ENCODE peak calls at places on chromosome 21, in five cellular contexts. N is mesendoderm, S is neuronal stem cell, X is IMR-90, O is trophoblast cell. Z is an unnamed sample.

GRCh38 chr21:31557421-31557955 is 102.0 kb upstream of the SOD1 start:
- DNase-seq in X (no peak), S (peak; percentile 39), N (peak; percentile 80), O (no peak), Z (no peak)

GRCh38 chr21:28086861-28087581 is 905.7 kb downstream of the LTN1 start:
- DNase-seq in S (no peak), N (no peak), X (no peak), O (no peak), Z (no peak)

GRCh38 chr21:25862596-25862995 is 127.8 kb downstream of the GABPA start:
- DNase-seq in X (peak; percentile 39), O (peak; percentile 15), N (peak; percentile 74), S (no peak), Z (peak; percentile 28)

GRCh38 chr21:26707241-26707640 is 134.2 kb upstream of the CYYR1 start:
- DNase-seq in S (no peak), N (no peak), X (no peak), O (no peak), Z (no peak)

GRCh38 chr21:34344584-34344983 is 19.2 kb upstream of the KCNE2 start:
- DNase-seq in X (peak; percentile 49), O (no peak), N (no peak), S (no peak), Z (peak; percentile 38)

GRCh38 chr21:26888931-26889330 is 43.7 kb upstream of the ADAMTS1 start:
- DNase-seq in O (no peak), N (no peak), S (no peak), X (no peak), Z (no peak)

GRCh38 chr21:21268061-21268471 is 269.9 kb downstream of the NCAM2 start:
- DNase-seq in N (peak; percentile 1), X (peak; percentile 4), O (no peak), S (no peak), Z (no peak)

GRCh38 chr21:26717146-26717739 is 128.0 kb downstream of the ADAMTS1 start:
- DNase-seq in N (no peak), O (no peak), X (peak; percentile 31), S (no peak), Z (peak; percentile 28)

GRCh38 chr21:42063578-42064521 is 7.3 kb upstream of the UMODL1 start:
- DNase-seq in X (no peak), S (no peak), O (no peak), N (no peak), Z (no peak)

GRCh38 chr21:34554227-34554626 is 42.2 kb upstream of the KCNE1 start:
- DNase-seq in N (no peak), O (no peak), S (no peak), X (no peak), Z (no peak)

DNA sequence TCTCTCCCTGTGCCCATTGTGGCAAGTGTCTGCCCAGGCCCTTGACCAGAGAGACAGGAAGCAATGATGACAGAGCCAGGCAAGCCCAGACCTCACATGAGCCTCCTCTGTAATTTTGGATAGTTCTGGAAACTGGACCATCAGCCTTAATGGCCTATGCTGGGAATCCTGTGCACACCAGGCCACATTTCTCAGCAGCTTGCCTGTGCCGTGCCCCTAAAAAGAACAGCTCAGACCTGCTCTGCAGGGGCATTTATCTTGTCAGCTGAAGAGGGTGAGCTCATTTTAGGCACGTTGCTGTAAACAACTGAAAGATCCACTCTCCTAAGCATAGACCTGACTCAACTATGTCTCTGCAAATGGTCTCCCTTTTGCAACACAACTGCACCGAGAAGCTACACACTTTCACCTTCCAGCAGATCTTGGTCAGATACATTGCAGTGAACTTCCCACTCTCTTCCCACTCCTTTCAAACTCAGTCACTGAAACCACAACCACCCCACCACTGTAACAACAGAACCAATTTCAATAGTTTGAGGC is 53.5 kb upstream of the BACH1 start:
- DNase-seq in X (peak; percentile 61), N (no peak), O (peak; percentile 42), S (no peak), Z (peak; percentile 79)
- H3K23ac ChIP-seq in X (peak overlapping the region; percentile 92), N (no peak overlapping the region), O (no peak overlapping the region), S (no peak overlapping the region), Z (no peak overlapping the region)

GRCh38 chr21:45419162-45419561 is 14.2 kb downstream of the COL18A1 start:
- DNase-seq in X (no peak), N (no peak), S (no peak), O (no peak), Z (no peak)
- H3K23ac ChIP-seq in X (no peak overlapping the region), N (no peak overlapping the region), S (peak overlapping the region; percentile 96), O (no peak overlapping the region), Z (no peak overlapping the region)

GRCh38 chr21:38439336-38439900 is 58.9 kb downstream of the ERG start:
- DNase-seq in S (no peak), N (no peak), O (no peak), X (no peak), Z (no peak)
- H3K23ac ChIP-seq in S (no peak overlapping the region), N (no peak overlapping the region), O (no peak overlapping the region), X (no peak overlapping the region), Z (no peak overlapping the region)

DNA sequence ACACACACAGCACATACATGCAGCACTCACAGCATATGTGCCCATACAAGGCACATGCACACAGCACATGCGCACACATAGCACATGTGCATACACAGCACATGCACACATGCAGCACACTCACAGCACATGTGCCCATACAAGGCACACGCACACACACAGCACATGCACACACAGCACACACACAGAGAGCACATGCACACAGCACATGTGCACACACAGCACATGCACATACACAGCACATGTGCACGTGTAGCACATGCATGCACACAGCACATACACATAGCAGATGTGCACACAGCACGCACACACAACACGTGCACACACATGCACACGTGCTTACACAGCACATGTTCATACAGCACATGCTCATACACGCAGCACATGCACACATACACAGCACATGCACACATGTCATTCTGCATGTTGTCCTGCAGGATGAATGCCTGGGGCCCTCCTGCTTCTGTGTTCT is 48.1 kb downstream of the PCNT start:
- DNase-seq in S (no peak), N (no peak), X (no peak), O (no peak), Z (no peak)
- H3K23ac ChIP-seq in S (peak overlapping the region; percentile 47), N (peak overlapping the region; percentile 89), X (no peak overlapping the region), O (no peak overlapping the region), Z (no peak overlapping the region)

GRCh38 chr21:44704636-44705001 is 6.8 kb downstream of the TSPEAR start:
- DNase-seq in S (no peak), N (no peak), X (no peak), O (no peak), Z (no peak)

GRCh38 chr21:44703731-44704635 is 7.0 kb downstream of the KRTAP10-12 start:
- DNase-seq in S (no peak), O (no peak), X (no peak), N (no peak), Z (no peak)

GRCh38 chr21:44708213-44708865 is 3.0 kb downstream of the TSPEAR start:
- DNase-seq in S (no peak), N (peak; percentile 59), X (no peak), O (no peak), Z (no peak)

GRCh38 chr21:44706706-44707615 is 4.4 kb downstream of the TSPEAR start:
- DNase-seq in X (no peak), S (no peak), O (no peak), N (no peak), Z (no peak)

GRCh38 chr21:44706026-44706705 is 5.2 kb downstream of the TSPEAR start:
- DNase-seq in S (no peak), N (no peak), X (no peak), O (no peak), Z (no peak)
- H3K23ac ChIP-seq in S (peak overlapping the region; percentile 99), N (peak overlapping the region; percentile 100), X (no peak overlapping the region), O (peak overlapping the region; percentile 19), Z (no peak overlapping the region)

DNA sequence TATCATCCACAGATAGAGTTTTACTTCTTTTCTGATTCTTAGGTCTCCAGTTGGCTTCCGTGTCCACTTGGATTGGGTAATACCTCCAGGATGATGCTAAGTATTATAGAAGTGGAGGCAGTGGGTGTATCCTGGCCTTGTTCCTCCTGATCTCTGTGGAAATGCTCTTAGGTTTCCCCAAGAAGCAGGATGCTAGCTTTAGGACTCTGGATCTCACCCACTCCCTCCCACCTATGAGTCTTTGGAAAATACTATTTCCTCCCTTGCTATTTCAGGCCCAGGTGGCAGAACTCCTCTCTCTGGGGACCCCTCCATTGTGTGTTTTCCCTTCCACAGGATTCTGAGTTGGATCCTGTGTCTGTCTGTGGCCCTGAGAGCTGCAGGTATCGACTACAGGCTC is 86.7 kb downstream of the SIM2 start:
- DNase-seq in S (no peak), O (no peak), N (no peak), X (peak; percentile 25), Z (no peak)
- H3K23ac ChIP-seq in S (no peak overlapping the region), O (no peak overlapping the region), N (no peak overlapping the region), X (no peak overlapping the region), Z (no peak overlapping the region)

DNA sequence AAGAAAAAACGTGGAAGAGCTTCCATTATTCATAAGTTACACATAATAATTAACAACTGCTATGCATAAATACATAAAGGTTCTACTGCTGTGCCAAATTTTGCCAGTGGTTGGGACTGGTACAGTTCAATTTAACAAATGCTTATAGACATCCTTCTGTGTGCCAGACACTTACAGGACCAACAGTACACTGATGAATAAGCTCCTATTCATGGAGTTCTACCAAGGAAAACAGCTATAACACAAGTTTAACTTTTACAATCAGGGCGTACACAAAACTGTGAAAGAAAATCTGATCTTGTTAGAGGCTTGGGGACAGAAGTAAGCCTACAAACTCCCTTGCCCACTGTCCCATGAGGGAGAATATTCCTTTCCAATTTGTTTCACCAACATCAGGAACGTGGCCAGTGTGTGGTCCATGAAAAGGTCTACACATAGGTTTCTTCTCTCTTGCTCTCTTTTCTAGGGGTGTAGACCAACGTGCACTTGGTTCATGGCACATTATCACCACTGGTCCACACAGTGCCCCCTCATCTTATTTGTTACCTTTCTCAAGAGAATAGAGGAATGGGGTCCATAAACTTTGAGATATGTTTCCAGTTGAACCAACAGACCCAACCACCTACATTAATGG is 10.1 kb downstream of the NRIP1 start:
- DNase-seq in N (no peak), X (no peak), S (no peak), O (no peak), Z (no peak)
- H3K23ac ChIP-seq in N (no peak overlapping the region), X (peak overlapping the region; percentile 59), S (no peak overlapping the region), O (no peak overlapping the region), Z (no peak overlapping the region)

DNA sequence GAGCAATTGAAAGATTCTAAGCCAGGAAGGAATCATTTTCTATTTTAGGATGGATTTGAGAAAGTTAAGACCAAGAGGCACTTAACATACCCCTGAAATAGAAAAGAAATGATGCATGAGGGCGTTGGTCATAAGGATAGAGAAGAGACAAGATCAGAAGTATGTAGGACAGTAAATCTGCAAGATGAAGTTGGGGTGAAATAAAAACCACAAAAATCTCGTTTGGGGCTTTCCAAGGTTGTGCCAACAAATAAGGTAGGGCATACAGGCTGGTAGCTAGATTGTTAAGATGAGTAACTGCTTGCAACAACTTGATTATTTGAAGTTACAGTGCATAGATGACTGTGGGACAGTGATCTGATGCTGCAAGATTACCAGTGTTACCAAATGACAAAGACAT is 2.6 kb upstream of the BRWD1 start:
- DNase-seq in O (no peak), N (no peak), X (no peak), S (no peak), Z (no peak)
- H3K23ac ChIP-seq in O (no peak overlapping the region), N (no peak overlapping the region), X (no peak overlapping the region), S (no peak overlapping the region), Z (no peak overlapping the region)

Z was measured in mesenchymal stem cell.